ENCODE peak calls at places on chromosome 10, in seven cellular contexts. B, I, D, C, S, U and H are unnamed samples.

GRCh38 chr10:64518456-64518855 is 997.3 kb downstream of the REEP3 start:
- DNase-seq in C (no peak), I (no peak), U (no peak), B (no peak), S (no peak), D (no peak), H (no peak)

GRCh38 chr10:3969876-3970666 is 185.1 kb upstream of the KLF6 start:
- DNase-seq in S (no peak), C (no peak), D (no peak), I (no peak), B (no peak), U (no peak), H (no peak)

GRCh38 chr10:11074536-11075267 is 57.0 kb downstream of the CELF2 start:
- DNase-seq in C (no peak), U (no peak), I (no peak), S (no peak), D (no peak), B (no peak), H (no peak)

GRCh38 chr10:119270893-119271361 is 63.6 kb downstream of the GRK5 start:
- DNase-seq in S (no peak), C (peak), B (peak), U (peak), D (peak), I (peak), H (peak)

GRCh38 chr10:80260295-80261243 is 28.9 kb downstream of the MAT1A start:
- DNase-seq in B (peak), D (no peak), C (no peak), S (peak), U (peak), I (no peak), H (peak)

GRCh38 chr10:12902135-12902572 is 99.4 kb downstream of the CCDC3 start:
- DNase-seq in I (no peak), U (peak), B (peak), D (peak), S (peak), C (peak), H (peak)

GRCh38 chr10:123966896-123967231 is 75.3 kb upstream of the CPXM2 start:
- DNase-seq in S (no peak), D (no peak), C (no peak), U (no peak), B (no peak), I (no peak), H (no peak)

GRCh38 chr10:14244801-14245211 is 85.9 kb downstream of the FRMD4A start:
- DNase-seq in C (no peak), S (no peak), U (no peak), D (no peak), B (no peak), I (no peak), H (no peak)

GRCh38 chr10:132913559-132914115 is 28.7 kb downstream of the CFAP46 start:
- DNase-seq in D (no peak), B (no peak), I (no peak), U (no peak), C (no peak), S (no peak), H (no peak)

GRCh38 chr10:52229271-52229931 is 84.7 kb upstream of the DKK1 start:
- DNase-seq in U (no peak), D (no peak), B (no peak), I (no peak), S (no peak), C (no peak), H (no peak)

GRCh38 chr10:1550291-1550595 is 187.1 kb downstream of the ADARB2 start:
- DNase-seq in C (no peak), S (no peak), U (no peak), D (no peak), B (no peak), I (no peak), H (no peak)

GRCh38 chr10:25758041-25758457 is 176.0 kb upstream of the MYO3A start:
- DNase-seq in C (no peak), D (peak), U (peak), I (no peak), B (no peak), S (peak), H (no peak)

GRCh38 chr10:80924063-80924952 is 386.6 kb downstream of the SH2D4B start:
- DNase-seq in S (peak), I (no peak), U (peak), C (peak), B (no peak), D (peak), H (peak)

GRCh38 chr10:64601298-64601697 is 1080.1 kb downstream of the REEP3 start:
- DNase-seq in S (no peak), B (no peak), C (no peak), I (no peak), D (no peak), U (no peak), H (no peak)

GRCh38 chr10:100727808-100728207 is 17.6 kb upstream of the PAX2 start:
- DNase-seq in I (no peak), S (no peak), U (no peak), D (no peak), B (no peak), C (no peak), H (no peak)

GRCh38 chr10:69807122-69807521 is 5.4 kb downstream of the COL13A1 start:
- DNase-seq in C (no peak), I (no peak), U (no peak), D (no peak), S (no peak), B (no peak), H (no peak)

GRCh38 chr10:8043569-8044306 is 10.8 kb upstream of the GATA3 start:
- DNase-seq in I (no peak), B (no peak), S (no peak), C (no peak), D (no peak), U (peak), H (peak)

GRCh38 chr10:22420787-22421517 is 75.7 kb downstream of the SPAG6 start:
- DNase-seq in U (no peak), C (no peak), S (no peak), B (no peak), I (no peak), D (no peak), H (no peak)

GRCh38 chr10:93006435-93007039 is 54.1 kb upstream of the CYP26C1 start:
- DNase-seq in U (no peak), B (no peak), I (no peak), C (no peak), S (no peak), D (no peak), H (no peak)

GRCh38 chr10:28542728-28543127 is 9.8 kb downstream of the WAC start:
- DNase-seq in S (no peak), I (no peak), C (no peak), B (no peak), D (no peak), U (no peak), H (no peak)

GRCh38 chr10:54758791-54759190 is 42.2 kb downstream of the PCDH15 start:
- DNase-seq in B (no peak), D (no peak), I (no peak), U (no peak), C (no peak), S (no peak), H (no peak)

GRCh38 chr10:8179081-8179480 is 124.6 kb downstream of the GATA3 start:
- DNase-seq in D (no peak), C (no peak), B (no peak), I (no peak), U (no peak), S (no peak), H (no peak)

GRCh38 chr10:115854740-115855435 is 418.1 kb downstream of the GFRA1 start:
- DNase-seq in I (no peak), B (no peak), S (no peak), U (no peak), C (no peak), D (no peak), H (no peak)

GRCh38 chr10:48523212-48523819 is 81.6 kb downstream of the ARHGAP22 start:
- DNase-seq in U (peak), C (no peak), I (no peak), B (no peak), S (no peak), D (peak), H (no peak)

GRCh38 chr10:77666821-77667220 is 29.2 kb upstream of the KCNMA1 start:
- DNase-seq in S (no peak), C (no peak), B (no peak), I (no peak), D (no peak), U (no peak), H (no peak)

GRCh38 chr10:111716032-111716431 is 467.5 kb downstream of the GPAM start:
- DNase-seq in C (no peak), S (no peak), D (no peak), B (no peak), U (no peak), I (no peak), H (no peak)